ENCODE peak calls at places on chromosomes 3 and 15, in four cellular contexts. H, T, A and L are unnamed samples. For H3K9me3, the result is how much of the 10 kb centered on the place peaks cover.

GRCh38 chr3:42080452-42080872 is 10.7 kb upstream of the TRAK1 start:
- DNase-seq in H (no peak), T (peak), A (peak), L (peak)

GRCh38 chr3:47661121-47661752 is 82.6 kb upstream of the CSPG5 start:
- DNase-seq in H (peak), T (no peak), A (no peak), L (no peak)

GRCh38 chr3:71503525-71504249 is 79.8 kb downstream of the FOXP1 start:
- DNase-seq in H (no peak), T (no peak), A (no peak), L (no peak)

GRCh38 chr3:69451594-69451993 is 65.7 kb upstream of the FRMD4B start:
- DNase-seq in H (peak), T (no peak), A (no peak), L (no peak)

GRCh38 chr3:125207949-125208568 is 4.5 kb downstream of the SLC12A8 start:
- DNase-seq in H (no peak), T (no peak), A (no peak), L (no peak)

GRCh38 chr3:171365489-171365888 is 94.7 kb downstream of the TNIK start:
- DNase-seq in H (no peak), T (no peak), A (no peak), L (no peak)

GRCh38 chr3:111714305-111714704 is 119.2 kb upstream of the ZBED2 start:
- DNase-seq in H (no peak), T (no peak), A (no peak), L (no peak)

GRCh38 chr3:197692641-197693040 is 44.1 kb downstream of the RUBCN start:
- DNase-seq in H (peak), T (no peak), A (no peak), L (no peak)

GRCh38 chr15:65408370-65409283 is 14.1 kb downstream of the IGDCC4 start:
- DNase-seq in H (peak), T (no peak), A (no peak), L (peak)

GRCh38 chr3:185713015-185713414 is 111.8 kb downstream of the IGF2BP2 start:
- DNase-seq in H (no peak), T (no peak), A (no peak), L (no peak)

GRCh38 chr15:76994971-76995945 is at the start of gene PSTPIP1:
- DNase-seq in H (no peak), T (peak), A (peak), L (peak)

GRCh38 chr3:148955544-148956346 is 35.6 kb upstream of the GYG1 start:
- DNase-seq in H (peak), T (peak), A (peak), L (no peak)

GRCh38 chr3:190585771-190586630 is 72.1 kb downstream of the IL1RAP start:
- DNase-seq in H (peak), T (no peak), A (no peak), L (no peak)

GRCh38 chr3:139572847-139573672 is 33.5 kb upstream of the RBP1 start:
- DNase-seq in H (peak), T (no peak), A (no peak), L (no peak)

GRCh38 chr3:16511561-16512434 is 1.7 kb downstream of the RFTN1 start:
- DNase-seq in H (peak), T (peak), A (peak), L (peak)

GRCh38 chr3:50503947-50504346 is 513 bp upstream of the CACNA2D2 start:
- DNase-seq in H (no peak), T (no peak), A (no peak), L (no peak)

GRCh38 chr15:101521084-101521483 is 31.6 kb upstream of the PCSK6 start:
- DNase-seq in H (no peak), T (no peak), A (no peak), L (no peak)

GRCh38 chr15:101522091-101522490 is 32.6 kb upstream of the PCSK6 start:
- DNase-seq in H (no peak), T (no peak), A (no peak), L (no peak)

GRCh38 chr15:101522621-101523559 is 33.4 kb upstream of the PCSK6 start:
- DNase-seq in H (no peak), T (no peak), A (no peak), L (no peak)

GRCh38 chr15:101521563-101521962 is 32.1 kb upstream of the PCSK6 start:
- DNase-seq in H (no peak), T (no peak), A (no peak), L (no peak)

GRCh38 chr15:101520395-101520794 is 30.9 kb upstream of the PCSK6 start:
- DNase-seq in H (no peak), T (no peak), A (no peak), L (no peak)
- H3K9me3 ChIP-seq in H (under half), T (under half), A (under half), L (under half)

GRCh38 chr3:193851416-193851815 is 258.4 kb downstream of the OPA1 start:
- DNase-seq in H (peak), T (no peak), A (no peak), L (no peak)

GRCh38 chr3:193852901-193853300 is 259.9 kb downstream of the OPA1 start:
- DNase-seq in H (no peak), T (no peak), A (no peak), L (no peak)

GRCh38 chr3:193853511-193854219 is 260.7 kb downstream of the OPA1 start:
- DNase-seq in H (peak), T (no peak), A (no peak), L (no peak)

GRCh38 chr3:193850084-193850619 is 257.1 kb downstream of the OPA1 start:
- DNase-seq in H (no peak), T (no peak), A (no peak), L (no peak)

GRCh38 chr3:193851941-193852674 is 259.1 kb downstream of the OPA1 start:
- DNase-seq in H (peak), T (peak), A (no peak), L (no peak)
- TF ChIP-seq POLR2AphosphoS5 in H (no peak), T (peak), A (no peak), L (no peak)

GRCh38 chr3:119600732-119601131 is 3.0 kb downstream of the PLA1A start:
- DNase-seq in H (no peak), T (no peak), A (no peak), L (peak)
- TF ChIP-seq POLR2A in H (no peak), T (no peak), A (no peak), L (no peak)

DNA sequence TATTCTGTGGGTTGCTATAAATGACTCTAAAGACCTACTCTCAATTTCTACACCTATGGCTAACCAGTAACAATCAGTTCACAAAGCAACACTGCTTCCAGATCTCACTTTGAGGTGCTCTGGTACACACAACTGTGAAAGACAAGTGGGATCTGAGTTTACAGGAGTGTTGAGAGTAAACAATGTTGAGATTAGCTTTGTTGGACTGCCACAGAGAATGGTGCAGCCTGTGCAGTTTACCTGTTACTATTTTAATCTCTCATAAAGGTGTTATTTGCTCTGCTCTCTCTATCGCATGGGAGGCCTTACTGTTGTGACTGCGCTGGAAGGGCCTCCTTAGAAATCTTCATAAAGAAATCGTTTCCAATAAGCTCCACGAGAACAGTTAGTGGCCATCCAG is 112.0 kb downstream of the SOX2 start:
- DNase-seq in H (no peak), T (peak), A (no peak), L (no peak)
- H3K9me3 ChIP-seq in H (under half), T (under half), A (under half), L (under half)

DNA sequence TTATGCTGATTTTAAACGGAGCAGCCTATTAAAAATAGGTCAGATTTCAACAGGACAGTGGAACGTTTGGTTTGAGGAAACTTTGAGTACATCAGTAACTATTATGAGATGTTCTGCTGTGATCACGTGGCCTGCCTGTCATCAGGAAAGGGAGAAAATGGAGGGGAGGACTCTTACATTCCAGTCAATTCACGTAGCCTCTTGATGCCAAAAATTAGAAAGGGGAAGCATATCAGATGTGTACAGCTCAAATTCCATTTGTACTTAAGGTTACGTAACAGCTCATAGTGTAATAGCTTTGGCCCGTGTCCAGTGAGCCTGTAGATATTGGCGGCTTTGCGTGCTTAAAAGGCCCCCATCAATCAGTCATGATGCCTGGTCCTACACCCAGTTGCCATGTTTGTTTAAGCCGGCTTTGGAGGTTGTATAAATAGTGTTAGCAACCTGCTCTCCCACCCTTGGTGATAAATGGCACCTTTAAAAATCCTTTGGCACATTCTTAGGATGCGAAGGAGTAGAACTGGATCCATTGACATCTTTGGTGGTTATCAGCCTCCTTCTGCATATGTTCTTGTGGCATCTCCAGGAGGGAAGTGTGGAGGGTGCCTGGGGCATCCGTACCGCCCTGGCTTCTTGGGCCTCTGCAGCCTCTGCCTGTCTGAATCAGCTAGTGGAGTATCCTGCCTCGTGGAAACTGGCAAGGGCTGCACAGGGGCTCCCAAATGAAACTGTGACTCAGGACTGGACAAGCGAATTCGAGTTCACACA is 163.9 kb downstream of the THSD4 start:
- DNase-seq in H (peak), T (peak), A (peak), L (no peak)
- TF ChIP-seq POLR2AphosphoS5 in H (peak), T (peak), A (peak), L (peak)

GRCh38 chr3:182795383-182795782 is 2.1 kb downstream of the ATP11B start:
- DNase-seq in H (no peak), T (no peak), A (no peak), L (no peak)

GRCh38 chr3:182794455-182794773 is 1.1 kb downstream of the ATP11B start:
- DNase-seq in H (peak), T (no peak), A (no peak), L (no peak)

GRCh38 chr3:182792901-182793662 is at the start of gene ATP11B:
- DNase-seq in H (peak), T (peak), A (peak), L (peak)

GRCh38 chr3:182794806-182795369 is 1.6 kb downstream of the ATP11B start:
- DNase-seq in H (peak), T (no peak), A (no peak), L (no peak)

GRCh38 chr3:182793663-182794454 is 555 bp downstream of the ATP11B start:
- DNase-seq in H (peak), T (peak), A (peak), L (peak)
- TF ChIP-seq POLR2A in H (no peak), T (no peak), A (no peak), L (no peak)

GRCh38 chr15:25239471-25240345 is 199.1 kb downstream of the UBE3A start:
- DNase-seq in H (no peak), T (no peak), A (peak), L (peak)
- H3K9me3 ChIP-seq in H (under half), T (half or more), A (under half), L (under half)